ENCODE peak calls at places on chromosomes 13 and 19, in six cellular contexts. C, K, Y, A, X and P are unnamed samples.

GRCh38 chr13:35393886-35394285 is 82.6 kb downstream of the MAB21L1 start:
- DNase-seq in Y (no peak), K (no peak), X (no peak), C (no peak), A (no peak), P (no peak)

GRCh38 chr13:21638319-21639282 is 32.3 kb upstream of the FGF9 start:
- DNase-seq in K (peak; percentile 52), Y (no peak), X (no peak), A (peak; percentile 39), C (peak; percentile 47), P (peak; percentile 39)

GRCh38 chr13:34155931-34156607 is 338.1 kb downstream of the RFC3 start:
- DNase-seq in Y (no peak), A (peak; percentile 57), K (peak; percentile 67), X (no peak), C (no peak), P (no peak)

GRCh38 chr13:31200636-31200970 is 828 bp downstream of the B3GLCT start:
- DNase-seq in Y (peak; percentile 69), C (peak; percentile 46), X (peak; percentile 50), K (no peak), A (no peak), P (peak; percentile 39)

GRCh38 chr19:47100290-47100689 is 13.3 kb downstream of the ZC3H4 start:
- DNase-seq in K (no peak), Y (no peak), C (no peak), X (no peak), A (no peak), P (peak; percentile 53)

GRCh38 chr19:10812902-10813404 is 23.1 kb downstream of the TMED1 start:
- DNase-seq in A (peak; percentile 96), X (no peak), C (no peak), K (peak; percentile 82), Y (no peak), P (peak; percentile 69)

GRCh38 chr19:35712529-35712909 is 5.3 kb upstream of the KMT2B start:
- DNase-seq in A (no peak), C (peak; percentile 55), Y (no peak), K (no peak), X (no peak), P (peak; percentile 87)

GRCh38 chr13:110448230-110448629 is 113.3 kb downstream of the RAB20 start:
- DNase-seq in A (peak; percentile 77), X (no peak), C (no peak), Y (no peak), K (peak; percentile 61), P (no peak)

GRCh38 chr19:30393046-30393445 is 20.9 kb downstream of the ZNF536 start:
- DNase-seq in C (no peak), A (no peak), X (no peak), K (no peak), Y (no peak), P (peak; percentile 26)

GRCh38 chr13:113861433-113862030 is 2.3 kb downstream of the GAS6 start:
- DNase-seq in K (peak; percentile 73), A (no peak), X (no peak), C (no peak), Y (no peak), P (no peak)

GRCh38 chr13:80030491-80030890 is 310.4 kb downstream of the SPRY2 start:
- DNase-seq in K (peak; percentile 84), Y (peak; percentile 16), A (peak; percentile 33), X (no peak), C (peak; percentile 13), P (no peak)

GRCh38 chr13:89965252-89965651 is 1382.2 kb upstream of the MIR17HG start:
- DNase-seq in C (no peak), K (no peak), Y (no peak), A (no peak), X (no peak), P (no peak)

GRCh38 chr19:41351339-41352245 is 2.1 kb downstream of the TGFB1 start:
- DNase-seq in X (no peak), A (peak; percentile 55), K (peak; percentile 41), Y (peak; percentile 61), C (peak; percentile 88), P (peak; percentile 90)

GRCh38 chr13:34349091-34349722 is 531.3 kb downstream of the RFC3 start:
- DNase-seq in Y (no peak), A (peak; percentile 98), C (no peak), X (peak; percentile 34), K (peak; percentile 92), P (no peak)

GRCh38 chr19:4584670-4585460 is 25.4 kb upstream of the SEMA6B start:
- DNase-seq in K (no peak), X (no peak), A (no peak), Y (peak; percentile 91), C (no peak), P (no peak)

GRCh38 chr13:79282976-79283375 is 123.1 kb downstream of the RBM26 start:
- DNase-seq in X (no peak), Y (no peak), A (peak; percentile 27), K (peak; percentile 81), C (no peak), P (no peak)

GRCh38 chr13:52846567-52847321 is 1.7 kb downstream of the PCDH8 start:
- DNase-seq in K (no peak), C (no peak), Y (peak; percentile 95), X (peak; percentile 44), A (peak; percentile 10), P (peak; percentile 46)

GRCh38 chr13:48404952-48405351 is 8.0 kb downstream of the LPAR6 start:
- DNase-seq in K (no peak), Y (no peak), A (peak; percentile 42), X (no peak), C (no peak), P (no peak)

GRCh38 chr19:23436944-23437343 is 41.7 kb upstream of the ZNF91 start:
- DNase-seq in C (no peak), Y (no peak), X (no peak), K (no peak), A (no peak), P (peak; percentile 12)

GRCh38 chr13:29159871-29160270 is 339.7 kb downstream of the MTUS2 start:
- DNase-seq in X (no peak), K (no peak), A (no peak), C (no peak), Y (no peak), P (no peak)

GRCh38 chr13:85334187-85334586 is 465.0 kb downstream of the SLITRK6 start:
- DNase-seq in X (no peak), K (no peak), C (no peak), Y (no peak), A (no peak), P (no peak)

GRCh38 chr19:8391274-8392016 is 1.3 kb downstream of the RAB11B start:
- DNase-seq in C (no peak), X (peak; percentile 53), K (no peak), A (no peak), Y (no peak), P (no peak)

GRCh38 chr19:38360351-38360750 is 14.0 kb upstream of the PSMD8 start:
- DNase-seq in A (no peak), Y (no peak), K (no peak), X (no peak), C (no peak), P (no peak)

GRCh38 chr19:16273005-16273404 is 51.6 kb upstream of the KLF2 start:
- DNase-seq in Y (peak; percentile 54), A (peak; percentile 14), K (no peak), X (no peak), C (no peak), P (no peak)

GRCh38 chr13:30020726-30021312 is 170.4 kb upstream of the UBL3 start:
- DNase-seq in K (peak; percentile 22), A (no peak), X (no peak), C (no peak), Y (no peak), P (no peak)

GRCh38 chr19:29285878-29286277 is 72.9 kb upstream of the UQCRFS1 start:
- DNase-seq in K (no peak), A (no peak), Y (peak; percentile 76), C (no peak), X (no peak), P (no peak)
- TF ChIP-seq CTCF in K (no peak), A (no peak), Y (peak; percentile 70), C (peak; percentile 1), X (no peak), P (peak; percentile 20)

DNA sequence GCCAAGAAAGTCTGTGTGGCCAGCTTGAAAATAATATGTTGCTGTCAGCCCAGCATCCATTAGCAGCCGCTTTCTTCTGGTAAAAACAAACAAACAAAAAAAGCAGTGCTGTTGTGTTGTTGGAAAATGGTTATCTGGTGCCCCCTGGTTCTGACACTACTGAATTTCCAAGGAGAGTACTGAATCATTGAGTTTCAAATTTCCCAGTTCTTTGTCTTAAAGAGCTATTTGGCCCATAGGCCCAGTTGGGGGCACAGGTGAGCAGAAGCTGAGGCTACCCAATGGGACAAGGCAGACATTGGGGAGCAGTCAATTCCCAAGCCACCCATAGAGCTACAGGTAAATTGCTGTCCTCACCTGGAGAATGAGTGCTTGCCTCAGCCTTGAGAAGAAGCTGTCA is 995.9 kb downstream of the UQCRFS1 start:
- DNase-seq in Y (peak; percentile 39), C (no peak), K (no peak), A (no peak), X (no peak), P (no peak)
- TF ChIP-seq CTCF in Y (peak; percentile 55), C (no peak), K (no peak), A (no peak), X (no peak), P (no peak)

DNA sequence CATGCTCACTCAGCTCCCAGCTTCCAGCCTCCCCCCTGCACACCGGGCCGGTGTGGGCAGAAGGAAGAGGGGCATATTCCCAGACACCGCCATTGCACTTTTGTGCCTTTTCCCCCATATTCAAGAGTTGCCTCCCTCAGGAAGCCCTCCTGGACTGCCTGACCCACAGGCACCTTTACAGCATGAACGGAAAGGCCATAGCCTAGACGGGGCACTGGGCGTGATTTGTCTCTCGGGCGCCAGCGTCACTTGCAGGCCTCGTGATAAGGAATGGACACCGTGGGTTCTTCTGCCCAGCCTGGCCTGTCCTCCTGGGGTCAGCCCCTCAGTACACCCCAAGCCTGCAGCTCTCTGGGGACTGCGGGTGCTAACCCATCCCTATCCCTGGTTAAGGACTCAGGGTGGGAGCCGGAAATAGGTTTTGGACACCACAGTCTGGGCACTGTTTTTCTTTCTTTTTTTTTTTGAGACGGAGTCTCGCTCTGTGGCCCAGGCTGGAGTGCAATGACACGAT is 933 bp upstream of the UQCR11 start:
- DNase-seq in A (no peak), X (no peak), K (no peak), Y (no peak), C (no peak), P (no peak)
- TF ChIP-seq CTCF in A (no peak), X (no peak), K (no peak), Y (no peak), C (no peak), P (no peak)

GRCh38 chr13:78190296-78190695 is 271.7 kb upstream of the EDNRB start:
- DNase-seq in Y (no peak), K (no peak), C (no peak), A (no peak), X (no peak), P (no peak)

GRCh38 chr13:78197231-78197630 is 278.6 kb upstream of the EDNRB start:
- DNase-seq in C (peak; percentile 41), Y (no peak), A (no peak), X (no peak), K (no peak), P (no peak)

GRCh38 chr13:78192721-78193120 is 274.1 kb upstream of the EDNRB start:
- DNase-seq in X (no peak), K (no peak), A (peak; percentile 3), C (no peak), Y (no peak), P (no peak)

GRCh38 chr13:78193853-78194252 is 275.2 kb upstream of the EDNRB start:
- DNase-seq in Y (no peak), A (no peak), C (peak; percentile 39), X (no peak), K (no peak), P (no peak)

GRCh38 chr13:78194904-78195639 is 276.4 kb upstream of the EDNRB start:
- DNase-seq in C (no peak), X (no peak), A (peak; percentile 2), Y (peak; percentile 66), K (no peak), P (no peak)
- TF ChIP-seq CTCF in C (no peak), X (no peak), A (no peak), Y (no peak), K (no peak), P (no peak)